ENCODE peak calls at places on chromosomes 12 and 14, in five cellular contexts. W, N, T, G and Q are unnamed samples.

GRCh38 chr14:74754899-74755298 is 8.2 kb upstream of the YLPM1 start:
- DNase-seq in W (no peak), N (no peak), T (no peak), G (no peak), Q (no peak)

GRCh38 chr12:113128802-113129663 is 6.5 kb downstream of the RASAL1 start:
- DNase-seq in W (no peak), N (no peak), T (no peak), G (no peak), Q (no peak)

GRCh38 chr14:69084023-69084422 is 68.9 kb downstream of the DCAF5 start:
- DNase-seq in W (no peak), N (no peak), T (no peak), G (no peak), Q (no peak)

GRCh38 chr12:105223358-105223840 is 12.6 kb downstream of the APPL2 start:
- DNase-seq in W (no peak), N (no peak), T (no peak), G (no peak), Q (no peak)

GRCh38 chr14:97270308-97270707 is 473.1 kb downstream of the VRK1 start:
- DNase-seq in W (no peak), N (peak), T (no peak), G (no peak), Q (no peak)

GRCh38 chr12:88553941-88554658 is 26.2 kb downstream of the KITLG start:
- DNase-seq in W (no peak), N (peak), T (peak), G (no peak), Q (no peak)

GRCh38 chr12:52835271-52836041 is 1.3 kb upstream of the KRT79 start:
- DNase-seq in W (no peak), N (no peak), T (no peak), G (no peak), Q (no peak)

GRCh38 chr14:70879448-70879847 is 27.8 kb upstream of the PCNX1 start:
- DNase-seq in W (no peak), N (no peak), T (no peak), G (no peak), Q (no peak)

GRCh38 chr14:99118046-99118721 is 153.8 kb downstream of the BCL11B start:
- DNase-seq in W (no peak), N (no peak), T (no peak), G (no peak), Q (no peak)

GRCh38 chr12:85423947-85424346 is 143.9 kb downstream of the ALX1 start:
- DNase-seq in W (no peak), N (no peak), T (no peak), G (no peak), Q (no peak)

GRCh38 chr12:19010726-19011125 is 118.8 kb upstream of the PLEKHA5 start:
- DNase-seq in W (no peak), N (no peak), T (no peak), G (no peak), Q (no peak)

GRCh38 chr14:80792756-80793155 is 148.8 kb downstream of the CEP128 start:
- DNase-seq in W (no peak), N (no peak), T (no peak), G (no peak), Q (no peak)

GRCh38 chr12:24695657-24696329 is 253.1 kb downstream of the BCAT1 start:
- DNase-seq in W (no peak), N (no peak), T (no peak), G (no peak), Q (no peak)

GRCh38 chr12:93537769-93538168 is 34.7 kb upstream of the SOCS2 start:
- DNase-seq in W (no peak), N (no peak), T (no peak), G (no peak), Q (no peak)

GRCh38 chr14:72608391-72609204 is 285.3 kb downstream of the DPF3 start:
- DNase-seq in W (peak), N (peak), T (no peak), G (no peak), Q (no peak)

GRCh38 chr12:132550830-132551229 is 59.6 kb downstream of the LRCOL1 start:
- DNase-seq in W (no peak), N (no peak), T (no peak), G (no peak), Q (no peak)

GRCh38 chr12:105330938-105331804 is 680 bp downstream of the C12orf75 start:
- DNase-seq in W (peak), N (no peak), T (no peak), G (peak), Q (no peak)

GRCh38 chr12:57772429-57773322 is at the start of gene EEF1AKMT3:
- DNase-seq in W (peak), N (no peak), T (peak), G (no peak), Q (no peak)

GRCh38 chr14:36078080-36078479 is 98.4 kb downstream of the PTCSC3 start:
- DNase-seq in W (no peak), N (no peak), T (no peak), G (no peak), Q (no peak)

GRCh38 chr12:95077341-95077740 is 3.9 kb upstream of the NR2C1 start:
- DNase-seq in W (no peak), N (no peak), T (no peak), G (no peak), Q (no peak)

GRCh38 chr14:73850940-73851339 is 691 bp upstream of the PTGR2 start:
- DNase-seq in W (no peak), N (no peak), T (no peak), G (no peak), Q (no peak)

GRCh38 chr14:69715725-69716482 is 51.0 kb upstream of the SRSF5 start:
- DNase-seq in W (peak), N (peak), T (peak), G (no peak), Q (peak)

GRCh38 chr14:60331201-60332045 is 82.4 kb downstream of the PPM1A start:
- DNase-seq in W (peak), N (no peak), T (peak), G (peak), Q (no peak)

GRCh38 chr14:20262642-20263128 is 23.6 kb downstream of the OR11H4 start:
- DNase-seq in W (no peak), N (no peak), T (no peak), G (no peak), Q (no peak)

GRCh38 chr14:66224492-66225178 is 261.5 kb upstream of the CCDC196 start:
- DNase-seq in W (no peak), N (no peak), T (no peak), G (no peak), Q (no peak)

GRCh38 chr12:6872073-6873048 is 742 bp downstream of the SPSB2 start:
- DNase-seq in W (peak), N (peak), T (peak), G (peak), Q (peak)